ENCODE peak calls at places on chromosome 15, in five cellular contexts. I is WERI-Rb-1, S is brain microvascular endothelial cell, H is stomach, R is PC-3. C is an unnamed sample.

GRCh38 chr15:71424765-71425164 is 309.5 kb downstream of the THSD4 start:
- DNase-seq in I (no peak), H (no peak), R (peak; percentile 0), S (no peak), C (no peak)

GRCh38 chr15:60370105-60370803 is 27.5 kb downstream of the ANXA2 start:
- DNase-seq in R (peak; percentile 67), H (no peak), I (no peak), S (peak; percentile 52), C (peak; percentile 77)

GRCh38 chr15:72536506-72536905 is 62.4 kb downstream of the ARIH1 start:
- DNase-seq in S (no peak), R (no peak), H (no peak), I (no peak), C (no peak)

GRCh38 chr15:41935566-41936020 is 36.8 kb downstream of the EHD4 start:
- DNase-seq in R (peak; percentile 60), S (no peak), H (no peak), I (no peak), C (no peak)

GRCh38 chr15:88467935-88468528 is 524 bp downstream of the MRPS11 start:
- DNase-seq in H (no peak), S (no peak), I (no peak), R (no peak), C (no peak)

GRCh38 chr15:33160581-33161165 is 33.8 kb downstream of the FMN1 start:
- DNase-seq in S (no peak), R (no peak), H (no peak), I (no peak), C (no peak)

GRCh38 chr15:52010633-52011595 is 8.1 kb upstream of the MAPK6 start:
- DNase-seq in S (peak; percentile 88), I (no peak), R (peak; percentile 89), H (peak; percentile 71), C (peak; percentile 85)

GRCh38 chr15:77440378-77440999 is 19.8 kb downstream of the HMG20A start:
- DNase-seq in H (no peak), I (no peak), R (peak; percentile 79), S (peak; percentile 67), C (no peak)

GRCh38 chr15:74368121-74368520 is 675 bp upstream of the CYP11A1 start:
- DNase-seq in H (no peak), S (no peak), I (no peak), R (no peak), C (no peak)

GRCh38 chr15:48090115-48090514 is 30.7 kb upstream of the SLC24A5 start:
- DNase-seq in H (no peak), S (no peak), R (no peak), I (no peak), C (no peak)

GRCh38 chr15:60043744-60044435 is 39.8 kb downstream of the FOXB1 start:
- DNase-seq in S (no peak), H (no peak), I (no peak), R (no peak), C (no peak)

GRCh38 chr15:92937880-92938279 is 37.8 kb downstream of the CHD2 start:
- DNase-seq in H (no peak), S (no peak), R (no peak), I (no peak), C (no peak)

GRCh38 chr15:26628071-26628470 is 144.8 kb downstream of the GABRB3 start:
- DNase-seq in I (no peak), S (no peak), R (peak; percentile 94), H (no peak), C (no peak)

GRCh38 chr15:74007820-74008371 is 13.4 kb downstream of the PML start:
- DNase-seq in H (no peak), I (no peak), R (no peak), S (no peak), C (no peak)

GRCh38 chr15:73900129-73900712 is 26.0 kb upstream of the LOXL1 start:
- DNase-seq in R (peak; percentile 50), H (no peak), S (no peak), I (no peak), C (no peak)

GRCh38 chr15:36501063-36501678 is 78.3 kb upstream of the CDIN1 start:
- DNase-seq in I (peak; percentile 55), S (peak; percentile 61), R (peak; percentile 87), H (no peak), C (peak; percentile 44)

GRCh38 chr15:57236561-57237281 is 139.6 kb upstream of the CGNL1 start:
- DNase-seq in H (no peak), S (no peak), I (no peak), R (no peak), C (no peak)
- H3K36me3 ChIP-seq in H (no peaks in the 10 kb centered on the region), S (peaks cover 9% of the 10 kb centered on the region), I (peaks cover 93% of the 10 kb centered on the region), R (no peaks in the 10 kb centered on the region), C (no peaks in the 10 kb centered on the region)

DNA sequence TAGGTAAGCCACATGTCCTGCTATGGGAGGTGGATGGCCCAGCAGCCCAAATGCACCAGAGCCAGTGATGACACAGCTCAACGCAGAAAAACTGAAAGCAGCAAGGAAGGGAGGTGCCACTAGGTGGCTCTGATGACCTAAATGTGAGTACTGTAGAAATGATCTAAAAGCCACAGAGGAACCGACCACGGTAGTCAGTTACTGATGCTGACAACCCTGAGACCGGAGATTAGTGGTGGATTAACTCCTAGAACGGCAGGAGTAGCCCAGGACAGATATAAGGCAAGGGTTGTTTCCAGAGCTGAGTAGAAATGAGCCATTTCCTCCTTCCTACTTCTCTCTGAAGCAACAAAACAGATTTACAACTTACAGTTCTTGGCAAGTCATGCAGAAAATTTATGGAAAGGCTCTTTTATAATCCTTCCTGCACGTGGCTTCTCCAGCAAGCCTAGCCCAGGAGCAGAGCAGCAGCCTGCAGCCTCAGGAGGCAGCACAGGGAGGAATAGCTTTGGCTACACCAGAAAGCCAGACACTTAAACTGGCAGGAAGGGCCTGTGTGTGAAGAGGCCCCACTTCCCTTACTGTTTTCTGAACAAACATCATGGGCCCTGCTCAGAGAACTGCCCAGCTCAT is 13.1 kb downstream of the FBXL22 start:
- DNase-seq in I (peak; percentile 89), H (peak; percentile 67), R (peak; percentile 85), S (peak; percentile 86), C (peak; percentile 75)
- H3K27ac ChIP-seq in I (peak overlapping the region; percentile 72), H (peak overlapping the region; percentile 76), R (peak overlapping the region; percentile 49), S (peak overlapping the region; percentile 7), C (peak overlapping the region; percentile 90)

DNA sequence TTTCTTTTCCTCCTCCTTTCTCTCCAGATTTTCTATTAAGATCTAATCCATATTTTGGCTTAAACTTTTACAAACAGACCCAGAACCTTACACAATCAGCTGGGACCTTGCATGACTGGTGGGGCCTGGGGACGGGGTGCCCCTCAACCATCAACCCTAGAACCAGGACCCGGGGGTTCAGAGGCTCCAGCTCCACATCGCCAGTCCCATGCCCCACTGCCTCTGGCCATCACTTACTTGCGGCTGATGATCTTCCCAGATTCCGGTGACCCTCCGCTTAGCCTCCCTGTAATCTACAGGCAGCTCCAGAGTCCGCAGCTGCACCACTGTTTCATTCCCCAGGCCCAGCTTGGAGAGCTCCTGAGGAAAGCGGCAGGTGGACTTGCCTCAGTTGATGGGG is 36.8 kb downstream of the PGPEP1L start:
- DNase-seq in I (no peak), H (no peak), R (no peak), S (no peak), C (no peak)
- H3K36me3 ChIP-seq in I (no peaks in the 10 kb centered on the region), H (no peaks in the 10 kb centered on the region), R (no peaks in the 10 kb centered on the region), S (no peaks in the 10 kb centered on the region), C (no peaks in the 10 kb centered on the region)

DNA sequence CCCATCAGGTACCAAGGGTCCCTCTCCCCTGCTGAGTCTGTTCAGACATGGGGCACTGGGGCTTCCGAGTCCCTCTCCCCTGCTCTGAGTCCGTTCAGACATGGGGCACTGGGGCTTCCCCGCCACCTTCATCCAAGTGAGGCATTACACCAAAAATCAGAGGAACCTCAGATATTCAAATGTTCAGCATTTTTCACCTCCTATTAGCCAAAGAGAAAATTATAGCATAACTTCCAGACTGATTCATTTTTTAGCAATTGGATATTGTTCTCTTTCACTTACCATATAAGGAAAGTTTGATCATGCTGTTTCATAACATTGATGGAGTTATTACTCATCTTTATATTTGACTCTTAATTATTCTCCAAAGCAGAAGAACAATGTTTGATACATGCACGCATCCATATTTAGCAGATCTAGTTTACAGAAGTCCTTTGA is 213.9 kb downstream of the MTHFS start:
- DNase-seq in H (no peak), S (peak; percentile 37), R (peak; percentile 65), I (no peak), C (no peak)
- H3K27ac ChIP-seq in H (no peak overlapping the region), S (peak overlapping the region; percentile 91), R (peak overlapping the region; percentile 25), I (no peak overlapping the region), C (no peak overlapping the region)

DNA sequence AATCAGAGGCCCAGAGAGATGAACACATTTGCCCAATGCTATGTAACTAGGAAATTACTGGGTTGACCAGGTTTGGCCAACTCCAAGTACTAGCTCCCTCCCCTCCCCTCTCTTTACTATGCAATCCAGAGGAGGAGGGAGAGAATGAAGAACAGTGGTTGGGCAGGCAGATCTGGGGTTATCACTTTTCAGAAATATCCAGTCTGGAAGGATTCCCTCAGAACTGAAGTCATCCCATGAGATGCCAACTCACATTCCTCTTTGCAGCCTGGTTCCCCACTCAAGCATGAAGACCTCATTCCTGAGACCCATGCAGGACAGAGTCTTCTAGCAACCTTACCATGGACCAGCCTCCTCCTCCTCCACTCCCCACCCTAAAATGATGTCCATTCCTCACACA is 201.1 kb downstream of the TLE3 start:
- DNase-seq in I (no peak), S (no peak), R (no peak), H (no peak), C (no peak)
- H3K36me3 ChIP-seq in I (no peaks in the 10 kb centered on the region), S (no peaks in the 10 kb centered on the region), R (no peaks in the 10 kb centered on the region), H (no peaks in the 10 kb centered on the region), C (no peaks in the 10 kb centered on the region)

DNA sequence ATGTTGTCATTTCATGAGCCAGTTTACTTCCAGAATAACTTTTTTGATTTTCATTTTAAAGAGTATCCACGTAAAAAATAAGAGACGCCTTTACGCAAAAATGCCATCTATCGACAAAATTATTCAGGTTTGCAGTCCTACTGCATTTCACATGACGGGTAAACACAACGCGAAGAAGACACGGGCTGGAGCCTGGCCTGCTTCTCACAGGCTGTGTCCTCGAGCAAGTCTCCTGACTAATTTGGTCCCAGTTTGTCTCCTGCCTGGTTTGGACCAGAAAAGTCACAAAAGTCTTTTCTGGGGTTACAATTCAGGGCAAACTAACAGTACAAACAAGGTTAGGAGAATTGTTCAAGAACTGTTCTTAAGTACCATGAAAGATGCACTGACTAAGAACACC is 51.7 kb downstream of the CHSY1 start:
- DNase-seq in R (no peak), H (no peak), S (no peak), I (no peak), C (no peak)
- H3K27ac ChIP-seq in R (peak overlapping the region; percentile 81), H (peak overlapping the region; percentile 79), S (peak overlapping the region; percentile 86), I (no peak overlapping the region), C (peak overlapping the region; percentile 49)

GRCh38 chr15:76274226-76274625 is 37.0 kb downstream of the ETFA start:
- DNase-seq in S (peak; percentile 14), I (no peak), H (no peak), R (no peak), C (peak; percentile 38)
- H3K36me3 ChIP-seq in S (peaks cover 10% of the 10 kb centered on the region), I (peaks cover 66% of the 10 kb centered on the region), H (peaks cover 26% of the 10 kb centered on the region), R (no peaks in the 10 kb centered on the region), C (peaks cover 38% of the 10 kb centered on the region)

GRCh38 chr15:64772964-64773363 is 2.4 kb downstream of the RBPMS2 start:
- DNase-seq in S (no peak), H (no peak), I (no peak), R (no peak), C (no peak)

GRCh38 chr15:64774556-64775523 is 549 bp downstream of the RBPMS2 start:
- DNase-seq in R (no peak), S (no peak), H (peak; percentile 26), I (peak; percentile 26), C (peak; percentile 17)

GRCh38 chr15:64773606-64774555 is 1.5 kb downstream of the RBPMS2 start:
- DNase-seq in S (no peak), R (no peak), I (no peak), H (no peak), C (no peak)

GRCh38 chr15:64770626-64771025 is 4.8 kb downstream of the RBPMS2 start:
- DNase-seq in S (no peak), H (no peak), R (no peak), I (peak; percentile 53), C (no peak)

GRCh38 chr15:64772488-64772887 is 2.9 kb downstream of the RBPMS2 start:
- DNase-seq in R (no peak), S (no peak), I (no peak), H (no peak), C (no peak)
- H3K27ac ChIP-seq in R (no peak overlapping the region), S (no peak overlapping the region), I (no peak overlapping the region), H (no peak overlapping the region), C (no peak overlapping the region)